ENCODE peak calls at places on chromosomes 6 and 20, in six cellular contexts. J is bronchial epithelial cell; I is MV-4-11; C is AG09309; S is stimulated activated CD4-positive, alpha-beta T cell treated with anti-CD3 and anti-CD28 coated beads, Interleukin-4, amount 100 ng/mL, for 24 hours; P is cardiac fibroblast. E is an unnamed sample.

GRCh38 chr6:145772846-145773245 is 37.5 kb upstream of the EPM2A start:
- DNase-seq in S (no peak), P (no peak), C (no peak), J (no peak), I (no peak), E (no peak)

GRCh38 chr20:54234991-54235390 is 27.1 kb downstream of the PFDN4 start:
- DNase-seq in J (no peak), C (no peak), I (no peak), S (no peak), P (no peak), E (no peak)

GRCh38 chr6:36911946-36912555 is 26.3 kb downstream of the C6orf89 start:
- DNase-seq in S (peak; percentile 41), C (no peak), P (no peak), J (no peak), I (peak; percentile 80), E (peak; percentile 42)

GRCh38 chr6:170445984-170446383 is 107.1 kb downstream of the PSMB1 start:
- DNase-seq in J (no peak), I (no peak), S (no peak), P (no peak), C (no peak), E (no peak)

GRCh38 chr6:37640776-37641395 is 56.8 kb downstream of the MDGA1 start:
- DNase-seq in S (no peak), I (no peak), P (no peak), J (no peak), C (no peak), E (no peak)

GRCh38 chr6:123028263-123028662 is 32.2 kb downstream of the CLVS2 start:
- DNase-seq in I (no peak), P (no peak), C (no peak), J (no peak), S (no peak), E (no peak)

GRCh38 chr6:149354009-149354408 is 36.5 kb downstream of the TAB2 start:
- DNase-seq in P (no peak), J (no peak), S (no peak), I (no peak), C (no peak), E (no peak)

GRCh38 chr6:70312165-70312564 is 9.3 kb upstream of the COL9A1 start:
- DNase-seq in P (peak; percentile 48), I (peak; percentile 75), J (peak; percentile 92), S (no peak), C (peak; percentile 32), E (peak; percentile 93)

GRCh38 chr6:73339340-73339739 is 14.7 kb downstream of the DPPA5 start:
- DNase-seq in P (no peak), C (no peak), S (no peak), J (no peak), I (no peak), E (no peak)

GRCh38 chr6:30787954-30788353 is 43.6 kb upstream of the IER3 start:
- DNase-seq in C (no peak), J (no peak), I (peak; percentile 96), P (no peak), S (no peak), E (peak; percentile 44)

GRCh38 chr20:48794360-48794759 is 33.4 kb downstream of the PREX1 start:
- DNase-seq in I (no peak), C (no peak), J (no peak), P (peak; percentile 25), S (no peak), E (no peak)

E was measured in OCI-M1.